ENCODE peak calls at places on chromosomes 11 and 22, in seven cellular contexts. C is neural progenitor cell, M is GM23248, K is GM23338, F is MM.1S, S is PC-3, E is OCI-LY7. L is an unnamed sample.

GRCh38 chr22:46906326-46907045 is 144.0 kb downstream of the TBC1D22A start:
- DNase-seq in C (no peak), M (no peak), K (no peak), F (no peak), S (no peak), E (no peak), L (no peak)

GRCh38 chr11:4683020-4683419 is 14.6 kb downstream of the OR51E2 start:
- DNase-seq in C (no peak), M (peak), K (no peak), F (no peak), S (no peak), E (no peak), L (no peak)

GRCh38 chr11:59754494-59754858 is 700 bp upstream of the STX3 start:
- DNase-seq in C (peak), M (peak), K (peak), F (peak), S (no peak), E (peak), L (peak)

GRCh38 chr22:43170131-43170480 is 16.8 kb downstream of the TTLL12 start:
- DNase-seq in C (no peak), M (no peak), K (no peak), F (no peak), S (no peak), E (no peak), L (no peak)

GRCh38 chr22:17707526-17707925 is 66.7 kb downstream of the BID start:
- DNase-seq in C (no peak), M (peak), K (no peak), F (no peak), S (no peak), E (no peak), L (no peak)

GRCh38 chr11:71183878-71184277 is 68.5 kb downstream of the SHANK2 start:
- DNase-seq in C (no peak), M (no peak), K (no peak), F (no peak), S (no peak), E (no peak), L (no peak)

GRCh38 chr22:37560682-37561208 is 465 bp downstream of the CDC42EP1 start:
- DNase-seq in C (peak), M (peak), K (peak), F (no peak), S (peak), E (no peak), L (peak)

GRCh38 chr22:24289781-24290181 is 19.1 kb downstream of the SPECC1L start:
- DNase-seq in C (peak), M (peak), K (no peak), F (no peak), S (no peak), E (no peak), L (no peak)

GRCh38 chr22:19224557-19224956 is 46.0 kb upstream of the SLC25A1 start:
- DNase-seq in C (no peak), M (no peak), K (no peak), F (no peak), S (no peak), E (no peak), L (no peak)

GRCh38 chr11:502288-503178 is 4.5 kb downstream of the RNH1 start:
- DNase-seq in C (no peak), M (no peak), K (no peak), F (no peak), S (no peak), E (no peak), L (no peak)

GRCh38 chr11:62025429-62026105 is 58.1 kb upstream of the FTH1 start:
- DNase-seq in C (no peak), M (peak), K (no peak), F (peak), S (peak), E (no peak), L (peak)

GRCh38 chr11:620935-621814 is 3.6 kb downstream of the CDHR5 start:
- DNase-seq in C (no peak), M (no peak), K (no peak), F (no peak), S (no peak), E (no peak), L (no peak)

GRCh38 chr11:101509911-101510310 is 73.9 kb downstream of the TRPC6 start:
- DNase-seq in C (no peak), M (no peak), K (no peak), F (no peak), S (no peak), E (no peak), L (peak)

GRCh38 chr11:59918987-59919589 is 19.1 kb upstream of the OOSP1 start:
- DNase-seq in C (peak), M (peak), K (peak), F (peak), S (peak), E (peak), L (peak)

GRCh38 chr11:34305095-34305692 is 52.6 kb downstream of the ABTB2 start:
- DNase-seq in C (no peak), M (no peak), K (no peak), F (no peak), S (no peak), E (no peak), L (no peak)

GRCh38 chr22:45218974-45219373 is 21.7 kb downstream of the KIAA0930 start:
- DNase-seq in C (no peak), M (no peak), K (no peak), F (no peak), S (no peak), E (peak), L (no peak)

GRCh38 chr22:21632931-21633330 is 371 bp downstream of the CCDC116 start:
- DNase-seq in C (no peak), M (no peak), K (no peak), F (no peak), S (no peak), E (no peak), L (no peak)
- TF ChIP-seq EZH2phosphoT487 in C (no peak), M (no peak), K (no peak), F (no peak), S (no peak), E (no peak), L (no peak)

GRCh38 chr11:8296203-8296602 is 32.5 kb upstream of the LMO1 start:
- DNase-seq in C (no peak), M (no peak), K (no peak), F (no peak), S (no peak), E (no peak), L (no peak)
- TF ChIP-seq EZH2phosphoT487 in C (no peak), M (no peak), K (no peak), F (no peak), S (no peak), E (no peak), L (no peak)

GRCh38 chr22:50048836-50049235 is 9.3 kb downstream of the TTLL8 start:
- DNase-seq in C (no peak), M (no peak), K (no peak), F (no peak), S (no peak), E (no peak), L (no peak)

GRCh38 chr22:50046481-50047245 is 11.4 kb downstream of the TTLL8 start:
- DNase-seq in C (no peak), M (no peak), K (no peak), F (no peak), S (no peak), E (no peak), L (no peak)

GRCh38 chr22:50047346-50047745 is 10.8 kb downstream of the TTLL8 start:
- DNase-seq in C (no peak), M (no peak), K (no peak), F (no peak), S (no peak), E (no peak), L (no peak)

GRCh38 chr22:50049299-50050195 is 8.6 kb downstream of the TTLL8 start:
- DNase-seq in C (no peak), M (no peak), K (no peak), F (no peak), S (no peak), E (no peak), L (no peak)

DNA sequence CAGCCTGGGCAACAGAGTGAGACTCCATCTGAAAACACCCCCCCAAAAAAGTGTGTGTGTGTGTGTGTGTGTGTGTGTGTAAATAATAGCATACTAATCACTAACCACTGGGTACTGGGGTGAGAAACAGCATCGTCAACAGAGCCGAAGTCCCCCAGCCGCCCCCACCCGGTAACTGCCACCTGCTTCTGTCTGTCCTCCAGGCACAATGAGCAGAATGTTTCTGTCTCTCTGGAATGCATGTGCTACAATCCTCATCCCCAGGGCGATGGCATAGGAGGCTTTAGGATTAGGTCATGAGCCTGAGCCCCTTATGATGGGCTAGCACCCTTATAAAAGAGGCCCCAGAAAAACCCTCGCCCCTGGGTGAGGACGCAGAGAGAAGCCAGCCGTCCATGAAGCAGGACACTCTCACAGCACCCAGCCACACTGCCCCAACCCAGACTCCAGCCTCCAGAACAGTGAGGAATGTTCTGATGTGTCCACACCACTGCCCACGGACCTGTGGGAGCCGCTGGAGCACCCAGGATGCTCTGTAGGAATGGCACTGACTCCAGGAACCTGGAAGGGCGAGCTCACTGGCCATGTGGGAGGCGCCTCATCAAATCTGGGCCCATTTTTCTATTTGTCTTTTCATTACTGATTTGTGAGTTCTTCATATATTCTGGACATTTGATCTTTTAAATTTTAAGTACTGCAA is 9.9 kb downstream of the TTLL8 start:
- DNase-seq in C (no peak), M (no peak), K (no peak), F (no peak), S (no peak), E (no peak), L (no peak)
- TF ChIP-seq EZH2phosphoT487 in C (no peak), M (no peak), K (no peak), F (no peak), S (no peak), E (no peak), L (no peak)

DNA sequence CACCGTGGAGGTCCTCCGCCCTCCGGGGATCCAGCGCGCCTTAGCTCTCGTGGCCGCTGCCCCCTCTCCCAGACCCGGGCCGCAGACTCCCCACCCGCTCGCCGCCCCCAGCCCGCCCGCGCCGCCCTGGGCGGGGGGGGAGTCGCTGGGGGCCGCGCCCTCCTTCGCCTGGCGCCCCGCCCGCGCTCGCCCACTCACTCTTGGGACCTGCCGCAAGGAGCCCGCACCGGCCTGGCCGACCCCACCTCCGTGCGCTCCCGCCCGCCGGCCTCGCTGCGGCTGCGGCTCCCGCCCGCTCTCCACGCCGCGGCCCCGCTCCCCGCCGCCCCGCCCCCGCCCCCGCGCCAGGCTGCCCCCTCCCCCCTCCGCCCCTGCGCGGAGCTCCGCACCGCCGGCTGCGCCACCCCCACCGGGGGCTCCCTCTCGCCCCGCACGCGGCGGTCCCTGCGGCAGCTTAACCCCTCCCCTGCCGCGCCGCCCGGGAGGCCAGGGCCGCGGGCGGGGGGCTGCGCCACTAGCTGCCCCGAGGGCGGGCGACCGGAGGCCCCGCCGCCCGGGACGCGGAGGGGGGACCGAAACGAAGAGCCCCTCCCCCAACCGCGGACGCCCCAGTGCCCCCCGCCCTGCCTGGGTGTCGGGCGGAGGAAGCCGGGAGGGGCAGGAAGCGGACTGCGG is 739 bp upstream of the RASGRP2 start:
- DNase-seq in C (peak), M (no peak), K (no peak), F (no peak), S (no peak), E (no peak), L (no peak)
- TF ChIP-seq EZH2phosphoT487 in C (no peak), M (no peak), K (no peak), F (no peak), S (no peak), E (no peak), L (no peak)

GRCh38 chr11:114175706-114176105 is 116.2 kb downstream of the ZBTB16 start:
- DNase-seq in C (no peak), M (no peak), K (peak), F (no peak), S (no peak), E (no peak), L (no peak)
- TF ChIP-seq EZH2phosphoT487 in C (no peak), M (no peak), K (no peak), F (no peak), S (no peak), E (no peak), L (no peak)